ENCODE peak calls at places on chromosomes 1 and 21, in nine cellular contexts. S is Calu3, U is fibroblast of villous mesenchyme, G is progenitor cell of endocrine pancreas, W is H9, I is left ventricle myocardium inferior, C is fibroblast of lung, O is stomach, K is tibial nerve. R is an unnamed sample.

GRCh38 chr1:153796786-153797659 is 21.8 kb downstream of the SLC27A3 start:
- DNase-seq in S (peak), U (peak), G (peak), W (peak), I (peak), C (peak), O (peak), K (peak), R (peak)

GRCh38 chr21:45599146-45599581 is 44.4 kb upstream of the PCBP3 start:
- DNase-seq in S (no peak), U (no peak), G (no peak), W (peak), I (no peak), C (no peak), O (no peak), K (no peak), R (no peak)

GRCh38 chr21:45320991-45321656 is 33.4 kb upstream of the POFUT2 start:
- DNase-seq in S (no peak), U (no peak), G (no peak), W (no peak), I (peak), C (no peak), O (no peak), K (no peak), R (peak)

GRCh38 chr1:75712306-75712705 is 12.2 kb upstream of the ACADM start:
- DNase-seq in S (no peak), U (peak), G (no peak), W (no peak), I (no peak), C (peak), O (no peak), K (no peak), R (no peak)

GRCh38 chr1:47948126-47948525 is 49.1 kb downstream of the TRABD2B start:
- DNase-seq in S (peak), U (no peak), G (no peak), W (peak), I (no peak), C (no peak), O (no peak), K (no peak), R (no peak)

GRCh38 chr1:78651247-78651646 is 1.6 kb downstream of the IFI44 start:
- DNase-seq in S (no peak), U (no peak), G (no peak), W (no peak), I (no peak), C (peak), O (no peak), K (no peak), R (no peak)

GRCh38 chr1:27960762-27961645 is 1.2 kb downstream of the XKR8 start:
- DNase-seq in S (no peak), U (no peak), G (no peak), W (no peak), I (no peak), C (no peak), O (no peak), K (no peak), R (no peak)

GRCh38 chr1:162732566-162733335 is 57.8 kb upstream of the HSD17B7 start:
- DNase-seq in S (no peak), U (peak), G (no peak), W (no peak), I (peak), C (peak), O (no peak), K (no peak), R (no peak)

GRCh38 chr1:214086945-214087344 is 99.2 kb downstream of the PROX1 start:
- DNase-seq in S (no peak), U (no peak), G (no peak), W (no peak), I (no peak), C (no peak), O (no peak), K (no peak), R (no peak)

GRCh38 chr1:102790997-102791396 is 317.3 kb downstream of the COL11A1 start:
- DNase-seq in S (no peak), U (peak), G (no peak), W (no peak), I (no peak), C (peak), O (no peak), K (no peak), R (no peak)

GRCh38 chr1:54464477-54465146 is 58.4 kb upstream of the SSBP3 start:
- DNase-seq in S (no peak), U (no peak), G (no peak), W (peak), I (no peak), C (no peak), O (no peak), K (no peak), R (no peak)

GRCh38 chr1:46114925-46115603 is 17.4 kb downstream of the PIK3R3 start:
- DNase-seq in S (no peak), U (no peak), G (no peak), W (no peak), I (no peak), C (peak), O (no peak), K (no peak), R (no peak)

GRCh38 chr1:171845998-171846397 is 4.7 kb downstream of the DNM3 start:
- DNase-seq in S (no peak), U (no peak), G (no peak), W (no peak), I (no peak), C (no peak), O (no peak), K (no peak), R (no peak)

GRCh38 chr1:246703581-246703980 is 20.6 kb upstream of the SCCPDH start:
- DNase-seq in S (peak), U (no peak), G (no peak), W (no peak), I (no peak), C (no peak), O (peak), K (no peak), R (no peak)

GRCh38 chr1:56189454-56189853 is 389.9 kb downstream of the PLPP3 start:
- DNase-seq in S (no peak), U (no peak), G (no peak), W (no peak), I (no peak), C (no peak), O (no peak), K (no peak), R (no peak)

GRCh38 chr1:103063911-103064310 is 44.4 kb downstream of the COL11A1 start:
- DNase-seq in S (no peak), U (no peak), G (no peak), W (no peak), I (no peak), C (no peak), O (no peak), K (no peak), R (no peak)

GRCh38 chr1:1264868-1265272 is 8.8 kb downstream of the UBE2J2 start:
- DNase-seq in S (no peak), U (peak), G (no peak), W (peak), I (no peak), C (peak), O (no peak), K (no peak), R (no peak)

GRCh38 chr1:36359383-36359782 is 26.3 kb downstream of the STK40 start:
- DNase-seq in S (no peak), U (no peak), G (no peak), W (no peak), I (no peak), C (no peak), O (no peak), K (no peak), R (no peak)

GRCh38 chr21:30207252-30207579 is 8.7 kb downstream of the CLDN8 start:
- DNase-seq in S (no peak), U (no peak), G (no peak), W (no peak), I (no peak), C (no peak), O (no peak), K (no peak), R (no peak)

GRCh38 chr1:151839457-151840409 is at the start of gene C2CD4D:
- DNase-seq in S (peak), U (no peak), G (peak), W (peak), I (peak), C (no peak), O (peak), K (peak), R (peak)

GRCh38 chr1:87968259-87968955 is 639.7 kb downstream of the LMO4 start:
- DNase-seq in S (no peak), U (peak), G (no peak), W (peak), I (peak), C (peak), O (no peak), K (no peak), R (no peak)

GRCh38 chr1:192462630-192463029 is 112.9 kb upstream of the RGS1 start:
- DNase-seq in S (no peak), U (no peak), G (no peak), W (no peak), I (no peak), C (no peak), O (no peak), K (no peak), R (no peak)

GRCh38 chr1:172325562-172325961 is 94.9 kb upstream of the C1orf105 start:
- DNase-seq in S (peak), U (peak), G (no peak), W (no peak), I (no peak), C (peak), O (no peak), K (no peak), R (no peak)

GRCh38 chr1:91916811-91917460 is 31.0 kb upstream of the TGFBR3 start:
- DNase-seq in S (no peak), U (no peak), G (no peak), W (no peak), I (no peak), C (no peak), O (no peak), K (no peak), R (no peak)

GRCh38 chr1:184075040-184076029 is 23.8 kb downstream of the TSEN15 start:
- DNase-seq in S (peak), U (peak), G (no peak), W (no peak), I (no peak), C (peak), O (no peak), K (no peak), R (no peak)

GRCh38 chr21:16070207-16070651 is 340.4 kb downstream of the USP25 start:
- DNase-seq in S (no peak), U (no peak), G (no peak), W (no peak), I (no peak), C (no peak), O (no peak), K (no peak), R (no peak)

GRCh38 chr1:207259391-207259790 is 62.1 kb upstream of the CD55 start:
- DNase-seq in S (peak), U (peak), G (no peak), W (peak), I (no peak), C (peak), O (no peak), K (no peak), R (no peak)

GRCh38 chr1:44315521-44315920 is 39.5 kb downstream of the ERI3 start:
- DNase-seq in S (no peak), U (no peak), G (no peak), W (no peak), I (no peak), C (no peak), O (no peak), K (no peak), R (no peak)

GRCh38 chr1:201675143-201675542 is 136.2 kb downstream of the NAV1 start:
- DNase-seq in S (no peak), U (peak), G (no peak), W (no peak), I (peak), C (no peak), O (peak), K (no peak), R (no peak)

GRCh38 chr1:11448375-11449085 is 30.4 kb upstream of the DISP3 start:
- DNase-seq in S (no peak), U (peak), G (no peak), W (no peak), I (no peak), C (no peak), O (no peak), K (no peak), R (no peak)

GRCh38 chr1:208929575-208929974 is 653.9 kb upstream of the CAMK1G start:
- DNase-seq in S (no peak), U (no peak), G (no peak), W (no peak), I (no peak), C (peak), O (no peak), K (no peak), R (no peak)

GRCh38 chr21:34701726-34702125 is 32.9 kb downstream of the CLIC6 start:
- DNase-seq in S (no peak), U (peak), G (no peak), W (no peak), I (no peak), C (no peak), O (no peak), K (no peak), R (no peak)

GRCh38 chr1:71770121-71770520 is 512.2 kb downstream of the NEGR1 start:
- DNase-seq in S (no peak), U (peak), G (no peak), W (no peak), I (no peak), C (peak), O (no peak), K (no peak), R (no peak)

GRCh38 chr1:225857256-225857655 is 24.9 kb downstream of the TMEM63A start:
- DNase-seq in S (no peak), U (no peak), G (no peak), W (no peak), I (no peak), C (no peak), O (no peak), K (no peak), R (no peak)

DNA sequence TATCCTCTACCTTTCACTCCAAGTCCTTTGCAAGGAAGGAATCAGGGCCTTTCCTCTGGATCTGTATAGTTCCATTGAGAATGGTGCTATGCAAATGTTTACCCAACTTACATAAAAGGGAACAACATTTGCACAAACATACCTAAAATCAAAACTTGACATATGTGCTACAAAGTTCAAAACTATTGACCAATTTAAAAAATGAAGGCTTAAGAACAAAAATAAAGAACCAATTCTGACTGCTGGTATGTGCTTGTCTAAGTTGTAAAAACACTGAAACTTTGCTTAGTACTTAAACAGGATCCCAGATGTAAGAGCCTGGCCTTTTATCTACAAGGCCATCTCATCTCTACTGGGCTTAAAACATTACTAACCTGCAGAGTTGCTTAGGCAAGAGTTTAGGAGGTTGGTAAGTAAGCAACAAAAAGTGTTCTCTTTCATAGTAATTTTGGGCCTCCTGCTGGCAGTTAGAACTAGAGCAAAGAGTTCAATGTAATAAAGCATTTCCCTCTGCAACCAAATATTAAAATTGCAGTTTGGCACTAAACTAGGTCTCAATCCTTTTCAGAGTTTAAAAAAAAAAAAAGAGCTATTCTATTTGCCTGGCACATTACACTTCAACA is 2.0 kb downstream of the SCMH1 start:
- DNase-seq in S (no peak), U (peak), G (no peak), W (no peak), I (no peak), C (peak), O (no peak), K (no peak), R (no peak)
- TF ChIP-seq CTCF in S (no peak), U (peak), G (peak), W (no peak), I (peak), C (peak), O (no peak), K (peak), R (no peak)

GRCh38 chr1:29379438-29380073 is 143.2 kb downstream of the PTPRU start:
- DNase-seq in S (no peak), U (peak), G (peak), W (peak), I (no peak), C (peak), O (no peak), K (no peak), R (no peak)
- TF ChIP-seq CTCF in S (peak), U (peak), G (peak), W (peak), I (peak), C (peak), O (no peak), K (no peak), R (peak)

GRCh38 chr1:112358061-112358770 is 37.8 kb upstream of the CTTNBP2NL start:
- DNase-seq in S (no peak), U (peak), G (no peak), W (no peak), I (no peak), C (peak), O (no peak), K (no peak), R (no peak)
- TF ChIP-seq CTCF in S (no peak), U (no peak), G (no peak), W (no peak), I (no peak), C (no peak), O (no peak), K (no peak), R (no peak)

GRCh38 chr1:31715873-31716220 is 12.0 kb upstream of the COL16A1 start:
- DNase-seq in S (no peak), U (no peak), G (no peak), W (no peak), I (no peak), C (no peak), O (no peak), K (no peak), R (no peak)
- TF ChIP-seq CTCF in S (no peak), U (no peak), G (no peak), W (no peak), I (peak), C (no peak), O (no peak), K (no peak), R (peak)